ENCODE peak calls at places on chromosome 20, in five cellular contexts. L, E, Q, X and A are unnamed samples.

GRCh38 chr20:19460386-19460785 is 247.9 kb downstream of the SLC24A3 start:
- DNase-seq in L (no peak), E (no peak), Q (no peak), X (no peak), A (peak; percentile 47)

GRCh38 chr20:37845261-37845681 is 57.7 kb upstream of the VSTM2L start:
- DNase-seq in L (no peak), E (no peak), Q (no peak), X (no peak), A (no peak)

GRCh38 chr20:62122659-62123449 is 579 bp downstream of the LSM14B start:
- DNase-seq in L (peak; percentile 61), E (peak; percentile 36), Q (no peak), X (peak; percentile 41), A (peak; percentile 49)

GRCh38 chr20:33119725-33120720 is 40.6 kb downstream of the BPIFB4 start:
- DNase-seq in L (no peak), E (no peak), Q (no peak), X (no peak), A (no peak)

GRCh38 chr20:37567331-37567665 is 39.6 kb upstream of the BLCAP start:
- DNase-seq in L (no peak), E (no peak), Q (no peak), X (no peak), A (no peak)

GRCh38 chr20:37230200-37230599 is 31.4 kb downstream of the GHRH start:
- DNase-seq in L (no peak), E (no peak), Q (no peak), X (no peak), A (no peak)

GRCh38 chr20:52943185-52943841 is 28.8 kb upstream of the TSHZ2 start:
- DNase-seq in L (no peak), E (no peak), Q (no peak), X (peak; percentile 88), A (peak; percentile 85)

GRCh38 chr20:21520702-21521595 is 7.1 kb upstream of the NKX2-2 start:
- DNase-seq in L (no peak), E (no peak), Q (peak; percentile 50), X (no peak), A (peak; percentile 27)

GRCh38 chr20:49508435-49509199 is 26.1 kb upstream of the KCNB1 start:
- DNase-seq in L (no peak), E (no peak), Q (no peak), X (peak; percentile 45), A (peak; percentile 58)

GRCh38 chr20:10603971-10604864 is 69.6 kb downstream of the JAG1 start:
- DNase-seq in L (no peak), E (no peak), Q (no peak), X (peak; percentile 92), A (peak; percentile 95)

GRCh38 chr20:36407196-36407733 is 101.1 kb downstream of the DLGAP4 start:
- DNase-seq in L (no peak), E (no peak), Q (no peak), X (peak; percentile 9), A (peak; percentile 85)

GRCh38 chr20:64110411-64111068 is 3.2 kb upstream of the NPBWR2 start:
- DNase-seq in L (no peak), E (no peak), Q (no peak), X (no peak), A (no peak)

GRCh38 chr20:3744806-3745685 is 12.6 kb downstream of the HSPA12B start:
- DNase-seq in L (peak; percentile 70), E (peak; percentile 60), Q (no peak), X (peak; percentile 81), A (peak; percentile 32)

GRCh38 chr20:31662372-31662854 is 24.7 kb downstream of the COX4I2 start:
- DNase-seq in L (no peak), E (no peak), Q (no peak), X (no peak), A (no peak)

GRCh38 chr20:15834857-15835256 is 738.4 kb downstream of the KIF16B start:
- DNase-seq in L (no peak), E (no peak), Q (no peak), X (no peak), A (no peak)

GRCh38 chr20:19495905-19496703 is 262.0 kb upstream of the RIN2 start:
- DNase-seq in L (no peak), E (no peak), Q (no peak), X (no peak), A (no peak)

GRCh38 chr20:9235518-9235917 is 166.6 kb downstream of the PLCB4 start:
- DNase-seq in L (no peak), E (no peak), Q (no peak), X (peak; percentile 74), A (peak; percentile 82)

GRCh38 chr20:58515240-58516212 is at the start of gene APCDD1L:
- DNase-seq in L (no peak), E (no peak), Q (no peak), X (peak; percentile 25), A (peak; percentile 69)

GRCh38 chr20:50577175-50578018 is 67.2 kb downstream of the PTPN1 start:
- DNase-seq in L (no peak), E (no peak), Q (no peak), X (no peak), A (no peak)

GRCh38 chr20:2820896-2821869 is 5.0 kb downstream of the TMEM239 start:
- DNase-seq in L (no peak), E (no peak), Q (no peak), X (no peak), A (no peak)

GRCh38 chr20:14712302-14712739 is 374.9 kb upstream of the FLRT3 start:
- DNase-seq in L (no peak), E (no peak), Q (no peak), X (peak; percentile 80), A (peak; percentile 4)

GRCh38 chr20:31674895-31675827 is 37.4 kb downstream of the COX4I2 start:
- DNase-seq in L (peak; percentile 61), E (peak; percentile 22), Q (peak; percentile 64), X (peak; percentile 88), A (peak; percentile 88)

GRCh38 chr20:48295445-48295903 is 510.2 kb upstream of the SULF2 start:
- DNase-seq in L (no peak), E (no peak), Q (no peak), X (peak; percentile 87), A (peak; percentile 95)

GRCh38 chr20:53069121-53069520 is 97.0 kb downstream of the TSHZ2 start:
- DNase-seq in L (no peak), E (no peak), Q (no peak), X (no peak), A (no peak)

GRCh38 chr20:37839432-37839827 is 63.5 kb upstream of the VSTM2L start:
- DNase-seq in L (no peak), E (no peak), Q (no peak), X (no peak), A (no peak)

GRCh38 chr20:4099905-4100675 is 84.7 kb upstream of the RNF24 start:
- DNase-seq in L (no peak), E (no peak), Q (no peak), X (no peak), A (peak; percentile 60)

GRCh38 chr20:17530716-17531536 is at the start of gene BFSP1:
- DNase-seq in L (peak; percentile 14), E (peak; percentile 34), Q (peak; percentile 66), X (peak; percentile 69), A (peak; percentile 51)

GRCh38 chr20:5364136-5364821 is 47.5 kb upstream of the PROKR2 start:
- DNase-seq in L (no peak), E (no peak), Q (no peak), X (no peak), A (no peak)

GRCh38 chr20:33125983-33126382 is 42.0 kb upstream of the BPIFA2 start:
- DNase-seq in L (no peak), E (no peak), Q (no peak), X (no peak), A (no peak)

GRCh38 chr20:38141154-38141888 is 23.7 kb downstream of the TGM2 start:
- DNase-seq in L (no peak), E (no peak), Q (no peak), X (no peak), A (no peak)

GRCh38 chr20:46708172-46708860 is 1.1 kb upstream of the SLC2A10 start:
- DNase-seq in L (no peak), E (no peak), Q (no peak), X (no peak), A (no peak)